ENCODE peak calls at places on chromosomes 16 and 17, in eight cellular contexts. K is endothelial cell of umbilical vein, S is GM12892, M is GM12891, Y is transverse colon, I is stomach, N is prostate gland, C is GM23338. R is an unnamed sample.
A peak's percentile ranks its signal among the peaks of the same experiment; 100 is the strongest.

GRCh38 chr17:44546711-44547606 is 10.3 kb upstream of the FZD2 start:
- DNase-seq in K (peak; percentile 61), S (no peak), M (no peak), Y (no peak), I (no peak), N (no peak), C (no peak), R (no peak)

GRCh38 chr16:84735846-84736586 is 36.2 kb downstream of the USP10 start:
- DNase-seq in K (no peak), S (no peak), M (no peak), Y (peak; percentile 79), I (peak; percentile 68), N (peak; percentile 44), C (no peak), R (no peak)

GRCh38 chr17:17398188-17398927 is 78.4 kb upstream of the MED9 start:
- DNase-seq in K (no peak), S (no peak), M (no peak), Y (no peak), I (no peak), N (no peak), C (no peak), R (no peak)

GRCh38 chr17:44688675-44689491 is 693 bp downstream of the CCDC43 start:
- DNase-seq in K (peak; percentile 4), S (no peak), M (no peak), Y (no peak), I (no peak), N (no peak), C (no peak), R (no peak)

GRCh38 chr16:17718495-17718894 is 247.7 kb upstream of the XYLT1 start:
- DNase-seq in K (no peak), S (no peak), M (no peak), Y (no peak), I (no peak), N (no peak), C (no peak), R (no peak)

GRCh38 chr16:57741660-57742191 is 6.2 kb downstream of the KATNB1 start:
- DNase-seq in K (no peak), S (no peak), M (no peak), Y (no peak), I (no peak), N (no peak), C (no peak), R (no peak)

GRCh38 chr16:77916111-77916510 is 106.2 kb upstream of the CLEC3A start:
- DNase-seq in K (no peak), S (no peak), M (no peak), Y (no peak), I (no peak), N (no peak), C (no peak), R (no peak)

GRCh38 chr17:63406689-63407330 is 39.3 kb downstream of the CYB561 start:
- DNase-seq in K (peak; percentile 87), S (no peak), M (peak; percentile 49), Y (peak; percentile 77), I (peak; percentile 75), N (peak; percentile 85), C (peak; percentile 96), R (no peak)

GRCh38 chr16:71671165-71671564 is 45.2 kb downstream of the MARVELD3 start:
- DNase-seq in K (no peak), S (no peak), M (no peak), Y (no peak), I (no peak), N (no peak), C (no peak), R (no peak)

GRCh38 chr16:55444754-55445485 is 34.1 kb upstream of the MMP2 start:
- DNase-seq in K (peak; percentile 53), S (no peak), M (no peak), Y (peak; percentile 20), I (no peak), N (no peak), C (no peak), R (no peak)

GRCh38 chr17:78600181-78600651 is 23.0 kb upstream of the DNAH17 start:
- DNase-seq in K (peak; percentile 52), S (no peak), M (no peak), Y (no peak), I (no peak), N (no peak), C (no peak), R (no peak)

GRCh38 chr17:6524520-6524919 is 31.8 kb downstream of the PITPNM3 start:
- DNase-seq in K (no peak), S (no peak), M (no peak), Y (no peak), I (no peak), N (no peak), C (no peak), R (no peak)

GRCh38 chr17:65143899-65144590 is 6.9 kb downstream of the RGS9 start:
- DNase-seq in K (no peak), S (no peak), M (no peak), Y (no peak), I (no peak), N (no peak), C (no peak), R (no peak)

GRCh38 chr16:11684231-11685025 is 16.2 kb downstream of the SNN start:
- DNase-seq in K (no peak), S (no peak), M (no peak), Y (no peak), I (no peak), N (no peak), C (no peak), R (no peak)

GRCh38 chr17:2564876-2565275 is 28.6 kb upstream of the PAFAH1B1 start:
- DNase-seq in K (no peak), S (no peak), M (no peak), Y (peak; percentile 23), I (peak; percentile 47), N (peak; percentile 36), C (no peak), R (no peak)

GRCh38 chr17:12398636-12399035 is 267.1 kb upstream of the MYOCD start:
- DNase-seq in K (no peak), S (no peak), M (no peak), Y (no peak), I (no peak), N (no peak), C (no peak), R (no peak)
- TF ChIP-seq POLR2AphosphoS5 in K (no peak), S (no peak), M (no peak), Y (peak; percentile 70), I (peak; percentile 50), N (no peak), C (no peak), R (no peak)

DNA sequence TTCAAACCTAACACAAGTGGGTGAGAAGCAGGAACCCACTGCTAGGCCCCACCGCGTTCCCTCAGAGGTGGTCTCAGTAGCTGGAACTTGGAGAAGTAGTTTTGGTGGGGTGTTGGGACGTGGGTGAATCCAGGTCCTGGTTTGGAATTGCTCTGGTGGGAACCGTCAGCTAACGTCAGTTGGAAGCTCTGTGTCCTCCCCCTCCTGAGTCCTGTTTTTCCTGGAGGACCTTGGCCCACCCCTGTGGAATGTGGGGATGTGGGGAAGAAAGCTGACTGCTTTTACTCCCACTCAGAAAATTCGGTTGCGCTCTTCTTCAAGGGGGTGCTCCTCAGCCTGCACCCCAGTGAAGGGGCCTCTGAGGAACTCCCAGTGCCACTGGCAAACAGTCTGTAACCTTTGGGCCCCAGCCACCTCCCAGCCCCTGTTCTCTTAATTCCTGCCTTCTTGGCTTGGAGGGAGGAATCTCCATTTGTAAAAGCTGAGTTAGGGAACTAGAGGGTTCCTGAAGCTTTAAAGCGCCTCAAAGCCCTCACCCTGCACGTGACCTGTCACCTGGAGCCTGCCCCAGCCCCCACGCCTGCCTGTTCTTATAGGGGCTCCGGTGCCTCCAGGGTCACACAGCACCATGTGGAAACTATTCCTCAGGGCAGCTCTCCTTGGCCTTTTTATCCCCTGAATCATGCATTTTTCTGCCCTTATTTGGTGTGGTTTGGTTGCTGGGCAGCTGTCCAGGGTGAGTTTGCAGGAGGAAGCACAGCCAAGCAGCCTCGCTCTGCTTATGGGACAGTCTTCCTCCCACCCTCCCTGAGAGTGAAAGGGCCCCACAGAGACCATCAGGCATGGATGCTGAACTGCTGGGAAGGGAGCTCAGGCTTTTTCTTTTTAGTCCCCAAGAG is 16.2 kb upstream of the NAGLU start:
- DNase-seq in K (peak; percentile 98), S (no peak), M (no peak), Y (peak; percentile 85), I (peak; percentile 77), N (peak; percentile 81), C (peak; percentile 85), R (peak; percentile 75)
- TF ChIP-seq POLR2AphosphoS5 in K (peak; percentile 78), S (no peak), M (no peak), Y (peak; percentile 66), I (peak; percentile 54), N (peak; percentile 84), C (peak; percentile 45), R (peak; percentile 37)

DNA sequence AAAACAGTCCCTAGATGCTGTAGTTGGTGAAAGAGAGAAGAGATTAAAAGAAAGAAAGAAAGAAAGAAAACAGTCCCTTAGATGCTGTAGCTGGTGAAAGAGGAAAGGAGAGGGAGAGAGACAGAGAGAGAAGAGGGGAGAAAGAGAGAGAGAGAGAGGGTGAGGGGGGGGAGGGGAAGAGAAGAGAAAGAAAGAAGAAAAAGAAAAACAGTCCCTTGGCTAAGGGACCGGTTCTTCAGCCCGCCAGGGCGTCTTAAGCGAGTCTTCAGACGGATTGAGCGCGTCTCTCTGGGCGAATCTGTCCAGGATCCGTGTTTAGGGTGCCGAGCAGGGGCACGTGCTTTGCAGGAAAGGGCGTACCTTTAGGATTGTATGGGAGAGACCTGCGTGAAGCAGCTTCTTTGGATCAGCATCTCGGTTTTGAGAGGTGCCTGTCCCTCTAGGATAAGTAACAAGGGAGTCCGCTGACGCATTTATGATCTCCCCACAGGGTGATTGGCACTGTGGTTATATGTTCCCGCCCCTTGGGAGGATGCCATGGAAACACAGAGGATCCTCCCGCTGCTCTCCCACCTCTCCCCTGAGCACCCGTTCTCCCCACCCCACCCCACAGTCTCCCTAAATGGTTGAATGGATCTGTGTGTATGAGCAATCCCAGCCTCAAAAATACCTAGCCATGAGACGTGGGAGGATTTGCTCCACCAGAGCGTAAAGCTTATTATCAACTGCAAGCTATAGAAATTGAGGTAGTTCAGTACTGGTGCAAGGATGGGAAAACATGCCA is 16.7 kb downstream of the GNGT2 start:
- DNase-seq in K (peak; percentile 73), S (no peak), M (no peak), Y (peak; percentile 70), I (peak; percentile 43), N (peak; percentile 43), C (peak; percentile 82), R (no peak)
- TF ChIP-seq POLR2AphosphoS5 in K (peak; percentile 11), S (peak; percentile 49), M (peak; percentile 85), Y (peak; percentile 21), I (no peak), N (peak; percentile 44), C (peak; percentile 39), R (no peak)

DNA sequence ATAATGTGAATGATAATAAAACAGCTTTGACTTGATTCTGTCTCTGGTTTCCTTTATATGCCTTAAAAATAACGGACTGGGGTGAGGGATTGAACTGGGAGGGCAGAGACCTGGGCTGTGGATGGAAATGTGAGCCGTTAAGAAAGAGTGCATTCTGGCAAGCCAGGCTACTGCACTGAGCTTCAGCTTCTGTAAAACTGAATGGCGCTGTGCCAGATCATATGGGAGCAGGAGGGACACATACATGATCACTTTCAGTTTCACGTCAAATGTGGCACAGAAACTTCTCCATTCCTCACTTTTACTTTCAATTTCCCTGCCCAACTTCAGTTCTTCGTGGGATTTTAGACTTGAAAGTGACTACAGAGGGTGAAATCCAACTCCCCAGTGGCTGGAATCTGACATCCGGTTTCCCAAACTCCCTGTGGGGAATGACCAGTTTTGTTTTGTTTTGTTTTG is 1.1 kb downstream of the MT2A start:
- DNase-seq in K (peak; percentile 82), S (peak; percentile 46), M (peak; percentile 57), Y (peak; percentile 86), I (peak; percentile 81), N (peak; percentile 72), C (no peak), R (peak; percentile 82)
- TF ChIP-seq POLR2AphosphoS5 in K (peak; percentile 55), S (no peak), M (no peak), Y (peak; percentile 71), I (peak; percentile 83), N (peak; percentile 41), C (no peak), R (peak; percentile 93)

GRCh38 chr17:28571255-28572122 is at the start of gene PIGS:
- DNase-seq in K (peak; percentile 94), S (peak; percentile 96), M (peak; percentile 92), Y (peak; percentile 97), I (peak; percentile 97), N (peak; percentile 97), C (peak; percentile 98), R (peak; percentile 97)
- TF ChIP-seq POLR2AphosphoS5 in K (peak; percentile 53), S (peak; percentile 60), M (peak; percentile 67), Y (peak; percentile 85), I (peak; percentile 91), N (peak; percentile 96), C (peak; percentile 89), R (peak; percentile 77)